ENCODE peak calls at places on chromosomes 7 and 10, in eight cellular contexts. P is right atrium auricular region; E is CD4-positive, CD25-positive, alpha-beta regulatory T cell; D is left lung; Z is A549; X is GM23248; B is lower lobe of right lung; I is heart right ventricle. G is an unnamed sample.

GRCh38 chr7:129882531-129882930 is 70.2 kb downstream of the UBE2H start:
- DNase-seq in X (peak; percentile 81), E (no peak), P (no peak), B (no peak), Z (no peak), I (no peak), D (no peak), G (no peak)

GRCh38 chr7:140902305-140902953 is 22.3 kb downstream of the BRAF start:
- DNase-seq in B (no peak), X (no peak), I (no peak), P (no peak), D (no peak), Z (no peak), E (peak; percentile 51), G (peak; percentile 12)

GRCh38 chr10:133418289-133418993 is 6.0 kb downstream of the SPRN start:
- DNase-seq in X (no peak), D (no peak), B (peak; percentile 34), E (no peak), P (peak; percentile 38), I (no peak), Z (no peak), G (no peak)

GRCh38 chr7:155804431-155804831 is 7.8 kb downstream of the SHH start:
- DNase-seq in Z (no peak), D (no peak), P (no peak), X (no peak), B (no peak), E (no peak), I (no peak), G (no peak)

GRCh38 chr10:50334273-50334672 is 83.0 kb upstream of the ASAH2 start:
- DNase-seq in B (no peak), P (no peak), D (no peak), E (no peak), Z (no peak), I (no peak), X (no peak), G (no peak)

GRCh38 chr7:2063562-2064360 is 169.0 kb downstream of the MAD1L1 start:
- DNase-seq in I (no peak), P (no peak), X (peak; percentile 58), D (no peak), Z (peak; percentile 11), E (peak; percentile 24), B (peak; percentile 70), G (no peak)

GRCh38 chr10:70267161-70267933 is 16.5 kb downstream of the NPFFR1 start:
- DNase-seq in D (no peak), E (no peak), P (no peak), B (no peak), X (peak; percentile 98), I (no peak), Z (peak; percentile 54), G (peak; percentile 41)

GRCh38 chr10:125768217-125768616 is 7.4 kb downstream of the MMP21 start:
- DNase-seq in D (no peak), E (no peak), I (no peak), X (peak; percentile 36), B (no peak), P (no peak), Z (no peak), G (no peak)

GRCh38 chr10:114544045-114544659 is 113.9 kb downstream of the ABLIM1 start:
- DNase-seq in Z (no peak), X (no peak), E (peak; percentile 95), P (no peak), D (no peak), I (no peak), B (no peak), G (peak; percentile 96)

GRCh38 chr10:86632009-86632800 is 22.1 kb upstream of the OPN4 start:
- DNase-seq in P (no peak), B (no peak), X (peak; percentile 67), Z (no peak), E (no peak), I (peak; percentile 27), D (no peak), G (no peak)

GRCh38 chr7:30930621-30931020 is 19.0 kb downstream of the AQP1 start:
- DNase-seq in Z (no peak), E (no peak), B (no peak), P (peak; percentile 53), I (no peak), X (no peak), D (no peak), G (no peak)

GRCh38 chr7:101990811-101991418 is 173.5 kb downstream of the CUX1 start:
- DNase-seq in Z (no peak), B (no peak), I (no peak), E (peak; percentile 14), X (no peak), P (no peak), D (peak; percentile 42), G (peak; percentile 100)

GRCh38 chr7:100443096-100443840 is 7.0 kb upstream of the PPP1R35 start:
- DNase-seq in B (peak; percentile 10), P (no peak), D (no peak), Z (no peak), E (no peak), X (no peak), I (no peak), G (no peak)

GRCh38 chr7:100446040-100446439 is 9.7 kb upstream of the PPP1R35 start:
- DNase-seq in E (no peak), P (no peak), D (no peak), Z (no peak), B (no peak), X (peak; percentile 51), I (no peak), G (no peak)

GRCh38 chr7:100441641-100442535 is 5.6 kb upstream of the PPP1R35 start:
- DNase-seq in I (no peak), D (no peak), P (no peak), Z (no peak), E (no peak), B (peak; percentile 17), X (no peak), G (no peak)

GRCh38 chr7:100449190-100449795 is 13.0 kb upstream of the PPP1R35 start:
- DNase-seq in I (no peak), D (no peak), E (no peak), Z (no peak), P (no peak), X (no peak), B (no peak), G (no peak)

DNA sequence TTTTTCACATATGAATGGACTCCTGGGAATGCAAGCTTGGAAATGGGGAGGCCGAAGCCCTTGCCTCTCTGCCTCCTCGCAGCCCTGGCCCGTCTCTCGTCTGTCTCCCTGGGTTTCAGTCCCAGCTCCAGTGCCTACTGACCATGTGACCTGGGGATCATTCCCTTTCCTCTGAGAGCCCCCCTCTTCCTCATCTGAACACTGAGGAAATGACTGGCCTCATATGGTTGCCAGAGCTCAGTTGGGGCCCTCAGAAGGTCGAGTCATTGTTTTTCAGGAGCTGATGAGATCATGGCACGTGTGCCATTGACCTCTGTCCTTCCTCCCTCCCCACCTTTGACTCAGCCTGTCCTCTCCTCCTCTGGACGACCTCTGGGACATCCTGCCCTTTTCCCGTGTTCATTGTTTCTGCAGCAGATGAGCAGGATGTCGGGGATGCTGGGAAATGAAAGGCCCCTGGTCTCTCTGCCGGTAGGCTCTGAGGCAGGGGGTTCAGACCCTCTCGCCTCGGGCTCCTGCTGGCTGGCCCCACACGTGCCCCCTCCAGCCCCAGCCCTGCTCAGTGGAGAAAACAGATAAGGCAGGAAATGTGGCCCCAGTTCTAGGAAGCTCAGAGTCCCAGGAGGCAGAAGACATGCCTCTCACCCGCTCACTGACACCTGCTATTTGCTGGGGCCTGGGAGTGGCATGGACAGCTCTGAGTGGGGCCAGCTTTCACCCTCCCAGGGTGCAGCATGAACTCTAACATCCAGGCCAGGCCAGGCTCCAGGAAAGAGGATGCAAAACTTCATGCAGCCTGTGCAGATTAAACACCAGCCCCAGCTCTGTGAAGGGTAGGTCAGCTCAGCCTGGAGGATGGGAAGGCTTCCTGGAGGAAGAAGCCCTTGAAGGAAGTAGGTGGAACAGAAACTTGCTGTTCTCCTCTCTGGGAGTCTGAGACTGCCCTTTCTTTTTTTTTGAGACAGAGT is 8.3 kb upstream of the PPP1R35 start:
- DNase-seq in E (peak; percentile 64), D (no peak), B (no peak), Z (peak; percentile 43), P (peak; percentile 75), X (peak; percentile 80), I (peak; percentile 71), G (peak; percentile 58)
- H3K4me1 ChIP-seq in E (no peaks in the 10 kb centered on the region), D (peaks cover 26% of the 10 kb centered on the region), B (peaks cover 16% of the 10 kb centered on the region), Z (peaks cover 10% of the 10 kb centered on the region), P (no peaks in the 10 kb centered on the region), X (peaks cover 22% of the 10 kb centered on the region), I (peaks cover 14% of the 10 kb centered on the region), G (peaks cover 17% of the 10 kb centered on the region)

GRCh38 chr7:57203161-57203791 is 71.0 kb upstream of the ZNF479 start:
- DNase-seq in P (no peak), X (no peak), Z (no peak), I (no peak), E (no peak), B (peak; percentile 34), D (no peak), G (no peak)

GRCh38 chr7:57205000-57205399 is 72.8 kb upstream of the ZNF479 start:
- DNase-seq in D (no peak), I (no peak), Z (no peak), X (no peak), P (no peak), E (no peak), B (peak; percentile 14), G (no peak)

GRCh38 chr7:57202274-57202673 is 70.0 kb upstream of the ZNF479 start:
- DNase-seq in P (no peak), Z (no peak), I (no peak), X (no peak), D (no peak), B (peak; percentile 23), E (no peak), G (no peak)

GRCh38 chr7:57201895-57202210 is 69.6 kb upstream of the ZNF479 start:
- DNase-seq in P (no peak), X (no peak), Z (no peak), D (no peak), E (no peak), I (no peak), B (peak; percentile 12), G (no peak)

GRCh38 chr7:57204411-57204811 is 72.2 kb upstream of the ZNF479 start:
- DNase-seq in P (no peak), D (no peak), E (no peak), I (no peak), Z (no peak), X (no peak), B (peak; percentile 7), G (no peak)
- H3K9me3 ChIP-seq in P (peaks cover 30% of the 10 kb centered on the region), D (peaks cover 21% of the 10 kb centered on the region), E (no peaks in the 10 kb centered on the region), I (peaks cover 2% of the 10 kb centered on the region), Z (peaks cover 6% of the 10 kb centered on the region), X (no peaks in the 10 kb centered on the region), B (peaks cover 20% of the 10 kb centered on the region), G (no peaks in the 10 kb centered on the region)

GRCh38 chr7:18770852-18771251 is 275.3 kb downstream of the HDAC9 start:
- DNase-seq in D (no peak), X (peak; percentile 34), E (no peak), Z (no peak), P (no peak), B (no peak), I (no peak), G (no peak)
- H3K4me1 ChIP-seq in D (no peaks in the 10 kb centered on the region), X (peaks cover 48% of the 10 kb centered on the region), E (no peaks in the 10 kb centered on the region), Z (no peaks in the 10 kb centered on the region), P (no peaks in the 10 kb centered on the region), B (no peaks in the 10 kb centered on the region), I (no peaks in the 10 kb centered on the region), G (no peaks in the 10 kb centered on the region)

DNA sequence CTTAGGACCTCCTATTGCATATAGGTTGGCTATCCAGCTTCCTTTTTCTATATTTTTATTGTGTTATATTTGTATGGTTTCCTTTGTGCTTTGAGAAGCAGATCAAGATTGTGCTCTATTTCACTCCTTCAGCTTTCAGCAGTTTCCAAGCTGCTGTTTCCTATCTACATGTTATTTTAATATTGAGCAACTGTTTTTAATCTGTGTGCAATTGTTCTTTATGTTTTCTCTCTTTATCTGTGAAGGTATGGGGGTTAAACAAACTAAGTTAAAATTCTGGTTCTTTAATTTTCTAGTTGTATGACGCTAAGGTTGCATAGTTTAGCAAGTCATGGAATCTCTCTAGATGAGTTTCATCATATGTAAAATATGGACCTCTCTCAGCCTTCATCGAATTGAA is 251.0 kb downstream of the GPR158 start:
- DNase-seq in Z (no peak), X (no peak), E (no peak), I (no peak), B (no peak), D (no peak), P (no peak), G (no peak)
- H3K9me3 ChIP-seq in Z (no peaks in the 10 kb centered on the region), X (no peaks in the 10 kb centered on the region), E (no peaks in the 10 kb centered on the region), I (no peaks in the 10 kb centered on the region), B (no peaks in the 10 kb centered on the region), D (peaks cover 12% of the 10 kb centered on the region), P (peaks cover 5% of the 10 kb centered on the region), G (no peaks in the 10 kb centered on the region)

G was measured in OCI-LY7.